ENCODE peak calls at places on chromosomes 5 and 9, in six cellular contexts. H, D, W, O, X and B are unnamed samples. For H3K36me3, the result is how much of the 10 kb centered on the place peaks cover.

GRCh38 chr5:111013011-111013410 is 58.5 kb upstream of the TSLP start:
- DNase-seq in H (no peak), D (peak), W (no peak), O (peak), X (peak), B (no peak)

GRCh38 chr5:76522103-76522942 is 100.9 kb downstream of the F2RL2 start:
- DNase-seq in H (no peak), D (no peak), W (peak), O (no peak), X (no peak), B (no peak)

GRCh38 chr9:87675906-87676515 is 49.9 kb upstream of the CTSL start:
- DNase-seq in H (no peak), D (no peak), W (no peak), O (no peak), X (no peak), B (no peak)

GRCh38 chr5:5828619-5829018 is 406.1 kb downstream of the ICE1 start:
- DNase-seq in H (no peak), D (no peak), W (peak), O (no peak), X (no peak), B (no peak)

GRCh38 chr5:118996098-118996497 is 7.8 kb upstream of the DTWD2 start:
- DNase-seq in H (no peak), D (no peak), W (no peak), O (no peak), X (no peak), B (no peak)

GRCh38 chr9:85402541-85402940 is 339.2 kb downstream of the AGTPBP1 start:
- DNase-seq in H (no peak), D (no peak), W (no peak), O (no peak), X (no peak), B (no peak)

GRCh38 chr9:90867101-90867500 is 65.5 kb downstream of the SYK start:
- DNase-seq in H (no peak), D (no peak), W (no peak), O (no peak), X (no peak), B (peak)

GRCh38 chr9:83013867-83014605 is 48.9 kb downstream of the RASEF start:
- DNase-seq in H (no peak), D (peak), W (no peak), O (peak), X (peak), B (no peak)

GRCh38 chr5:172624996-172625939 is 15.8 kb upstream of the NEURL1B start:
- DNase-seq in H (no peak), D (no peak), W (no peak), O (no peak), X (no peak), B (no peak)

GRCh38 chr9:134061688-134062371 is 6.0 kb downstream of the BRD3 start:
- DNase-seq in H (no peak), D (no peak), W (no peak), O (no peak), X (no peak), B (peak)

DNA sequence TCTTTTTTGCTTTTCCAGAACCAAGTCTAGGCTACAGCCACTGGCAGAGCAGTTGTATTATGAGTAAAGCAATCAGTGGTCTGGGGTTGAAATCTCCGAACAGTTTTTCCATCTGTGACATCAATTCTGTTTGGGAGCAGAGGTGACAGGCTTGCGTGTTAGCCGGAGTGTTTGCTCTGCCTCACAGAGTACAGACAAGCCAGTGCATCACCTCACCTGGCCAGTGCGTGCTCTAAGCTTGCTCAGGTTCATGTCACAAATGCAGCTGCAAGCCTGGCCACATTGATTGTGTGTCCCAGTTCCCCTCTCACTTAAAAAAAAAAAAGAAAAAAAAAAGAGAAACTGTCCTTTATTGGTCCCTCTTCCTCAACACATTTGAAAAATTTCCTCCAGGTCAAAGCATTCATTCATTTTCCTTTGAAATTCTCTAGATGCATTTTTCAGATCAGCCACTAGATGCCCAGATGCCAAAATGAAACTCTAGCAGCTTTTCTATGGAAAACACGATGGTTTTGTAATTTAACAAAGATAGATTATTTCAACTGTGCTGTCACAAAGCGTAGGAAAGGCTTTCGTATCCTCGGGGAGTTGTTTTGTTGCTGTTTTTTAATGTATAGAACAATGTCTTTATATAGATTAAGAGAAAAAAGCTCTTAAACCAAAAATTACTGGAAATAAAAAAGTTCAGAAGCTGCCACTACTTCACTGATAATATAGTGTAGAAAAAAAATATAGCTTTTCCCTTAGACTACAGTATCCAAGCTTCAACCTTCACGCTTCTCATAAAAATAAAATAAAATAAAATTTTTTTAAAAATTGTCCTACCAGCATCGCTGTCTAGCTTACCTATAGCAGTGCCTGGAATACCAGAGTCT is 585.5 kb downstream of the TLE1 start:
- DNase-seq in H (no peak), D (peak), W (no peak), O (peak), X (no peak), B (no peak)
- H3K9ac ChIP-seq in H (no peak), D (no peak), W (no peak), O (no peak), X (no peak), B (no peak)

DNA sequence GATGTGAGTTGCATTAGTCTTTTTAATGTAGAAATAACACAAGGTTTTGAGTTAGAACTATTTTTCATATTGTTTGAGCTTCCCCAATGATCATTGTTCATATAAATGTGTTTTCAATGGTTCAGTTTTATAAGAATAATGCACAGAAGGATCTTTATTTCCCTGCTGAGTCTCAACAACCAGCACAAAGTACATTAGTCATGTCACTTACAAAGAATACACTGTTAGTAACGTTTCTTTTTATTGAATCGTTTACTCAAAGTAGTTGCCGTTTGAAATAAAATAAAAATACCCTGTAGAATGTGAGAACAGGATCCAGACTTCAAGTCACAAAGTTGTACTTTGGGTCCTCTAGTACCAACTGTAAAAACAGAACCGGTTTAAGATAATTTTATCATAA is 41.5 kb downstream of the ERCC8 start:
- DNase-seq in H (no peak), D (no peak), W (no peak), O (no peak), X (no peak), B (no peak)
- H3K27ac ChIP-seq in H (no peak), D (no peak), W (no peak), O (no peak), X (no peak), B (no peak)

GRCh38 chr9:124356745-124357390 is 58.4 kb downstream of the PSMB7 start:
- DNase-seq in H (no peak), D (no peak), W (no peak), O (no peak), X (no peak), B (peak)
- H3K36me3 ChIP-seq in H (half or more), D (under half), W (under half), O (under half), X (under half), B (under half)

GRCh38 chr9:120532891-120533290 is 47.1 kb downstream of the CDK5RAP2 start:
- DNase-seq in H (no peak), D (no peak), W (no peak), O (no peak), X (no peak), B (no peak)
- H3K9ac ChIP-seq in H (no peak), D (no peak), W (no peak), O (no peak), X (no peak), B (no peak)

GRCh38 chr5:67496051-67496450 is 299.5 kb upstream of the CD180 start:
- DNase-seq in H (no peak), D (no peak), W (no peak), O (no peak), X (no peak), B (no peak)
- H3K27ac ChIP-seq in H (no peak), D (no peak), W (no peak), O (no peak), X (no peak), B (no peak)

DNA sequence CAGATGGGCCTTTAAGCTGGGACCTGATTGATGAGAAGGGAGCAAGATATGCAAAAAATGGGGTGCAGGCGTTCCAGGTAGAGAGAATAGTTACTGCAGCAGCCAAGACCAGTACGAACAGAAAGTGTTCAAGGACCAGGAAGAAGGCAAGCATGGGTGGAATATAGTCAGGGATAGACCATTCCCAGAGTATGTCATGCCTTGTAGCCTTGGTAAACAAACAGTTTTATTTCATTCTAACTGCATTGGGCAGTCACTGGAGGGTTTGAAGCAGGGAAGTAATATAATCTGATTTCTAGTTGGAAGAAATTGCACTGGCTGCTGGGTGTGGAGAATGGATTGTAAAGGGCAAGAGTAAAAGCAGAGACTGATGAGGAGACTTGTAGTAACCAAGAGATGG is 30.5 kb upstream of the IL13 start:
- DNase-seq in H (no peak), D (no peak), W (no peak), O (no peak), X (no peak), B (no peak)
- H3K36me3 ChIP-seq in H (half or more), D (under half), W (under half), O (under half), X (under half), B (under half)

GRCh38 chr9:116352958-116353357 is 199.4 kb downstream of the PAPPA start:
- DNase-seq in H (no peak), D (no peak), W (no peak), O (no peak), X (no peak), B (no peak)
- H3K9ac ChIP-seq in H (no peak), D (no peak), W (no peak), O (no peak), X (no peak), B (no peak)

DNA sequence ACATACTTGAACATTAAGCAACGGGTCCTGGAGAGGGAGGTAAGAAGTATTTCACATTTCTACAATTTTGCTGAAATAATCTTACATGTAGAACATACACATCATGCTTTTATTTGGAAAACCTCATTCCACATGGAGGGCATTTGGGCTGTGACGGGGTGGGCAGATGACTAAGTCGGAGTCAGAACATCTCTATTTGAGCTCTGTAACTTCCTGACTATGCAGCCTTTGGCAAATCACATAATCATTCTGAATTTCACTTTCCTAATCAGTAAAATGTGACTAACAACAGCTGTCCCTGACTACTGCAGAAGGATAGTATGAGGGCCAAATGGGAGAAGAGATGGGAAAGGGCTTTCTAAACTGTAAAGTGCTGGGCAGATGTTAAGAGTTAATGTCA is 17.1 kb upstream of the IL6ST start:
- DNase-seq in H (no peak), D (peak), W (no peak), O (peak), X (peak), B (no peak)
- H3K27ac ChIP-seq in H (no peak), D (peak), W (peak), O (peak), X (peak), B (no peak)

DNA sequence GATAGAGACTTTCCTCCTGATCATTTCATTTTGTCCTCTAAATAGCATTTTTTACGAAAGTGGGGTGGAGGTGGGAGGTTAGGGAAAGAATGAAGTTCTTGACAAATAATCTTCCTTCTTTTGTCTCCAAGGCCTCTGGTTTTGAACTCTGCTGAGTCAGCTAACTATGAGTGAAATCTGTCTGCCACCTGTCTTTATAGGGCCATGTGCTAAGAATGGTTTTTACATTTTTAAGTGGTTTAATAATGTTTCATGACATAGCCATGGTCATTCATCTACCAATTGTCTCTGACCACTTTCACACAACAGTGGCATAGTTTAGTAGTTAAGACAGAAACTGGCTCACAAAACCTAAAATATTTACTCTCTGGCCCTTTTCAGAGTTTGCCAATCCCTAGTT is 7.6 kb downstream of the MAN2A1 start:
- DNase-seq in H (peak), D (no peak), W (no peak), O (no peak), X (no peak), B (no peak)
- H3K36me3 ChIP-seq in H (under half), D (under half), W (under half), O (under half), X (under half), B (under half)

GRCh38 chr5:10857333-10857723 is 96.3 kb upstream of the DAP start:
- DNase-seq in H (no peak), D (no peak), W (no peak), O (no peak), X (no peak), B (no peak)
- H3K9ac ChIP-seq in H (no peak), D (no peak), W (no peak), O (no peak), X (no peak), B (no peak)